ENCODE peak calls at places on chromosomes 11 and 22, in five cellular contexts. One of them, this sample, is unnamed.

GRCh38 chr11:31783264-31783663 is 27.9 kb downstream of the PAX6 start:
- DNase-seq in astrocyte of the spinal cord: no peak
- DNase-seq in adrenal gland: no peak
- DNase-seq in GM23338: no peak
- DNase-seq in HFF-Myc: no peak
- DNase-seq in this sample: no peak

GRCh38 chr11:3207530-3208189 is 11.0 kb downstream of the MRGPRG start:
- DNase-seq in adrenal gland: no peak
- DNase-seq in GM23338: no peak
- DNase-seq in HFF-Myc: no peak
- DNase-seq in astrocyte of the spinal cord: no peak
- DNase-seq in this sample: no peak

GRCh38 chr11:60633645-60634044 is 65.8 kb upstream of the MS4A8 start:
- DNase-seq in astrocyte of the spinal cord: no peak
- DNase-seq in adrenal gland: no peak
- DNase-seq in GM23338: no peak
- DNase-seq in HFF-Myc: no peak
- DNase-seq in this sample: no peak

GRCh38 chr11:122180435-122180834 is 64.4 kb upstream of the BLID start:
- DNase-seq in astrocyte of the spinal cord: peak
- DNase-seq in GM23338: no peak
- DNase-seq in adrenal gland: no peak
- DNase-seq in HFF-Myc: peak
- DNase-seq in this sample: no peak

GRCh38 chr11:102177974-102178631 is 67.9 kb downstream of the YAP1 start:
- DNase-seq in GM23338: no peak
- DNase-seq in astrocyte of the spinal cord: peak
- DNase-seq in adrenal gland: peak
- DNase-seq in HFF-Myc: peak
- DNase-seq in this sample: no peak

GRCh38 chr11:60777572-60777971 is 7.6 kb upstream of the MS4A10 start:
- DNase-seq in GM23338: no peak
- DNase-seq in astrocyte of the spinal cord: peak
- DNase-seq in HFF-Myc: peak
- DNase-seq in adrenal gland: no peak
- DNase-seq in this sample: no peak

GRCh38 chr11:90438069-90438468 is 215.2 kb upstream of the CHORDC1 start:
- DNase-seq in GM23338: peak
- DNase-seq in astrocyte of the spinal cord: no peak
- DNase-seq in adrenal gland: no peak
- DNase-seq in HFF-Myc: no peak
- DNase-seq in this sample: no peak

GRCh38 chr11:94525933-94526332 is 13.7 kb downstream of the C11orf97 start:
- DNase-seq in HFF-Myc: peak
- DNase-seq in adrenal gland: peak
- DNase-seq in GM23338: peak
- DNase-seq in astrocyte of the spinal cord: peak
- DNase-seq in this sample: no peak

GRCh38 chr11:35178862-35179261 is 39.9 kb downstream of the CD44 start:
- DNase-seq in adrenal gland: no peak
- DNase-seq in GM23338: no peak
- DNase-seq in HFF-Myc: no peak
- DNase-seq in astrocyte of the spinal cord: no peak
- DNase-seq in this sample: no peak

GRCh38 chr11:129700701-129701100 is 114.9 kb upstream of the TMEM45B start:
- DNase-seq in GM23338: no peak
- DNase-seq in astrocyte of the spinal cord: no peak
- DNase-seq in HFF-Myc: no peak
- DNase-seq in adrenal gland: no peak
- DNase-seq in this sample: no peak

GRCh38 chr22:17268501-17269223 is 49.4 kb upstream of the ADA2 start:
- DNase-seq in HFF-Myc: no peak
- DNase-seq in astrocyte of the spinal cord: no peak
- DNase-seq in adrenal gland: no peak
- DNase-seq in GM23338: peak
- DNase-seq in this sample: no peak
- TF ChIP-seq CTCF in HFF-Myc: peak
- TF ChIP-seq CTCF in astrocyte of the spinal cord: peak
- TF ChIP-seq CTCF in adrenal gland: no peak
- TF ChIP-seq CTCF in GM23338: peak
- TF ChIP-seq CTCF in this sample: peak

DNA sequence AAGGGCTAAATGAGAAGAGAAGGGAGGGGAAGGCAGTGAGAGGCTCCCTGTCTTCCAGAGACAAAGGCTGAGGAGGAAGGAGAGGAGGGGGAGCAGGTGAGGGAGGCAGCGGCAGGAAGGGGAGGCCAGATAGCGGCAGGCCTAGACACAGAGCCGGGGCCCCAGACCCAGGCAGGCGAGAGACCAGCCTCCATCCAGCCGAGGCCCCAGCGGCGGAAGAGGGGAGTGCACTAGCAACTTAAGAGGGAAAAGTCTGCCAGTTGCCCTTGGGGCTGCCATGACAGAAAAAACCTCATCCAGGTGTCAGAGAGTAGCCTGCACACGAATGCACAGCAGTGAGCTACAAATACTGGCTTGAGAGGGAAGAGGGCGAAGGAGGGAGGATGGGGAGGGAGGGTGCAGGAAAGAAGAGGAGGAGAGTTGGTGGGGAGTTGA is 46.7 kb downstream of the IGLL1 start:
- DNase-seq in adrenal gland: peak
- DNase-seq in GM23338: peak
- DNase-seq in HFF-Myc: no peak
- DNase-seq in astrocyte of the spinal cord: no peak
- DNase-seq in this sample: peak
- TF ChIP-seq CTCF in adrenal gland: peak
- TF ChIP-seq CTCF in GM23338: peak
- TF ChIP-seq CTCF in HFF-Myc: peak
- TF ChIP-seq CTCF in astrocyte of the spinal cord: peak
- TF ChIP-seq CTCF in this sample: peak

GRCh38 chr11:119486691-119487259 is 63.8 kb upstream of the THY1 start:
- DNase-seq in astrocyte of the spinal cord: no peak
- DNase-seq in adrenal gland: peak
- DNase-seq in GM23338: no peak
- DNase-seq in HFF-Myc: no peak
- DNase-seq in this sample: no peak

GRCh38 chr11:119483881-119484371 is 61.0 kb upstream of the THY1 start:
- DNase-seq in HFF-Myc: no peak
- DNase-seq in adrenal gland: peak
- DNase-seq in astrocyte of the spinal cord: no peak
- DNase-seq in GM23338: no peak
- DNase-seq in this sample: no peak

GRCh38 chr11:119483341-119483880 is 60.4 kb upstream of the THY1 start:
- DNase-seq in adrenal gland: peak
- DNase-seq in astrocyte of the spinal cord: no peak
- DNase-seq in GM23338: no peak
- DNase-seq in HFF-Myc: no peak
- DNase-seq in this sample: no peak

GRCh38 chr11:119486016-119486415 is 63.0 kb upstream of the THY1 start:
- DNase-seq in adrenal gland: no peak
- DNase-seq in HFF-Myc: no peak
- DNase-seq in GM23338: no peak
- DNase-seq in astrocyte of the spinal cord: no peak
- DNase-seq in this sample: no peak

DNA sequence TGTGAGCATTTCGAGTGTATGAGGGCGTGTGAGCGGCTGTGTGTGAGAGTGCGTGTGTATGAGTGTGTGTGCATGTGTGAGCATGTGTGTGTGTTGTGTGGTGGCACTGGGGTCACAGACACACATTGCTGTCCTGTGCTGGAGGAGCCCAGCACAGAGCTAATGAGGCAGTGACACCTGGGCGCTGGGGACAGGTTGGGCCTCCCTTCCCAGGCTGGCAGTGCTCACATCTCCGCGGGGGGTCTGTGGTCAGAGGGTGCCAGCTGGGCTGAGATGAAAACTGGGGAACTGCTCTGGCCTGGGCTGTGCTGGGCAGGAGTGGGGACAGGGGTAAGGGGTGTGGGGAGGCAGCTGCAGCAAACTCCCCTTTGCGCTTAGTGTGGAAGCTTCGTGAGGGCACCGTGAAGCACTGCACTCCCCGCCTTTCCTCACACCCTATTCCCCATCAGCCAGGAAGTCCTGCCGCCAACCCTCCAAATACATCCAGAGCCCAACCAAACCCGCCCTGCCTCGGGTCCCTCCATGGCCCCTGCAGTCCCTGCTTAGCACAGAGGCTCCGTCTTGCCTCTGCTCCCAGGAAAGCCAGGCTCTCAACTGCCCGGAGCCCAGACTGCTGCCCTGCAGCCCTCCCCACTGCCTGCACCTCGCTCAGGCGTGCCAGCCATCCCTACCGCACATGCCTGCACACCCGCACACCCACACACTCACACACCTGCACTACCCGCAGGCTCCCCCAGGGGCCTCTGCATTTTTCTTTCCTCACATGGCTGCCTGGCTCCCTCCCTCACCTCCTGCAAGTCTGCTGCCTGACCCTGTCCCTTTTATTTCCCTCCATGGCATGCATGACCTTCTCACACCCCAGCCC is 62.0 kb upstream of the THY1 start:
- DNase-seq in astrocyte of the spinal cord: no peak
- DNase-seq in HFF-Myc: no peak
- DNase-seq in GM23338: peak
- DNase-seq in adrenal gland: peak
- DNase-seq in this sample: peak
- TF ChIP-seq CTCF in astrocyte of the spinal cord: peak
- TF ChIP-seq CTCF in HFF-Myc: peak
- TF ChIP-seq CTCF in GM23338: peak
- TF ChIP-seq CTCF in adrenal gland: no peak
- TF ChIP-seq CTCF in this sample: no peak

DNA sequence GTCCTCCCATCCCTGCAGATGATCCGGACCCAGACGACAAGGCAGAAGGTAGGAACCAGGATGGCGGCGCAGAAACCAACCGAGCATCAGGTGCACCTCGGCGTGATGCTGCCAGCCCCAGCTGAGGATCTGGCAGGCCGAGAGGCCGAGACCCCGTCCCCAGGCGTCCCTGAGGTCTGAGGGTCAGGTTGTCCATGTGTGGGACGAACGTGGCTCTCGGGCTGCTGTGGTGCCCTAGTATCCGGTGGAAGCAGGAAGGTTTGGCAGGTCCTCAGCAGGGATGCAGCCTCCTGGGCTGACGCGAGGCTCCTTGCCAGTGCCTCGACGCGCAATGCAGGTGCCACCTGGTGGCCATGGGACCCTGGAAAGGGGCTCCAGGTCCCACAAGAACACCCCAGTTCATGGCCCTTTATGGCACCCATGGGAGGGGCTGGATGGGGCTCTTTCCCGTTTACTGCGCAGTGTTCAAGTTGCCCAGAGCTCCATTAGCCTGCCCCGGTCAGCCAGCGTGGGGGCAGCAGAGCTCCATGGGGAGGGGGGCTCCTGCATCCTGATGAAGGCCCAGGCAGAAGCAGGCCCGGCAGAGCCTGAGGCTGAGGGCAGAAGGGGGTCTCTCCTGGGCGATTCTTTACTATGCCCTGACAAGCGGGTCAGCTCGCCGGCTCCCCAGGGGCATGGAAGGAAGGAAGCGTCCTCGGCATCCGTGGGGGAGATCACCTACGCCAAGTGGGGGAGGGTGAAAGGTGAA is 129.9 kb downstream of the CTTN start:
- DNase-seq in adrenal gland: no peak
- DNase-seq in GM23338: no peak
- DNase-seq in HFF-Myc: no peak
- DNase-seq in astrocyte of the spinal cord: no peak
- DNase-seq in this sample: no peak
- TF ChIP-seq CTCF in adrenal gland: no peak
- TF ChIP-seq CTCF in GM23338: no peak
- TF ChIP-seq CTCF in HFF-Myc: no peak
- TF ChIP-seq CTCF in astrocyte of the spinal cord: no peak
- TF ChIP-seq CTCF in this sample: no peak

GRCh38 chr11:14773755-14774154 is 118.3 kb downstream of the CYP2R1 start:
- DNase-seq in GM23338: peak
- DNase-seq in HFF-Myc: no peak
- DNase-seq in adrenal gland: no peak
- DNase-seq in astrocyte of the spinal cord: no peak
- DNase-seq in this sample: no peak
- TF ChIP-seq CTCF in GM23338: peak
- TF ChIP-seq CTCF in HFF-Myc: peak
- TF ChIP-seq CTCF in adrenal gland: no peak
- TF ChIP-seq CTCF in astrocyte of the spinal cord: peak
- TF ChIP-seq CTCF in this sample: no peak

This sample was measured in nephron progenitor cell.